ENCODE peak calls at places on chromosomes 6 and 20, in six cellular contexts. P is neuronal stem cell, L is endothelial cell of umbilical vein, U is HCT116, J is GM23338, G is mammary epithelial cell. N is an unnamed sample.

GRCh38 chr6:127832381-127832780 is 68.5 kb downstream of the THEMIS start:
- DNase-seq in L (no peak), U (no peak), J (no peak), G (no peak), P (no peak), N (peak; percentile 8)

GRCh38 chr6:89242574-89243330 is 25.6 kb upstream of the GABRR1 start:
- DNase-seq in L (peak; percentile 60), U (peak; percentile 59), J (peak; percentile 57), P (no peak), G (peak; percentile 27), N (peak; percentile 64)

GRCh38 chr6:82954937-82955577 is 110.6 kb downstream of the UBE3D start:
- DNase-seq in J (no peak), P (no peak), L (no peak), G (peak; percentile 26), U (no peak), N (peak; percentile 91)

GRCh38 chr6:146990821-146991798 is 213.1 kb upstream of the STXBP5 start:
- DNase-seq in P (no peak), L (peak; percentile 62), J (no peak), G (peak; percentile 44), U (peak; percentile 19), N (peak; percentile 64)

GRCh38 chr6:17448165-17448564 is 54.8 kb downstream of the CAP2 start:
- DNase-seq in U (no peak), L (peak; percentile 11), J (no peak), G (no peak), P (no peak), N (no peak)

GRCh38 chr6:2688416-2689064 is 62.2 kb downstream of the MYLK4 start:
- DNase-seq in P (no peak), J (no peak), G (peak; percentile 89), U (no peak), L (peak; percentile 24), N (peak; percentile 93)

GRCh38 chr20:16569218-16570153 is 3.8 kb downstream of the KIF16B start:
- DNase-seq in P (no peak), G (no peak), J (no peak), U (no peak), L (no peak), N (no peak)

GRCh38 chr20:36478137-36478905 is 63.0 kb upstream of the MYL9 start:
- DNase-seq in U (no peak), J (no peak), L (no peak), P (no peak), G (no peak), N (peak; percentile 43)

GRCh38 chr6:37373822-37374514 is 20.2 kb downstream of the RNF8 start:
- DNase-seq in J (no peak), U (no peak), P (no peak), L (peak; percentile 40), G (peak; percentile 28), N (peak; percentile 25)

GRCh38 chr20:58087567-58087858 is 140.9 kb downstream of the ANKRD60 start:
- DNase-seq in G (no peak), L (no peak), U (no peak), P (no peak), J (no peak), N (no peak)

GRCh38 chr20:63177134-63177784 is 38.7 kb downstream of the YTHDF1 start:
- DNase-seq in U (no peak), L (no peak), J (peak; percentile 70), P (peak; percentile 50), G (no peak), N (peak; percentile 42)

GRCh38 chr6:11388983-11389944 is 148.3 kb upstream of the TMEM170B start:
- DNase-seq in J (no peak), P (no peak), U (no peak), G (no peak), L (no peak), N (no peak)

GRCh38 chr6:1470040-1470439 is 80.7 kb downstream of the FOXF2 start:
- DNase-seq in G (no peak), P (no peak), L (no peak), J (no peak), U (no peak), N (no peak)

GRCh38 chr20:23435675-23436539 is 3.6 kb upstream of the CSTL1 start:
- DNase-seq in P (no peak), L (no peak), J (no peak), U (no peak), G (no peak), N (no peak)

GRCh38 chr6:54802775-54803631 is 43.6 kb upstream of the FAM83B start:
- DNase-seq in U (peak; percentile 31), J (peak; percentile 40), P (no peak), L (no peak), G (peak; percentile 60), N (peak; percentile 42)

GRCh38 chr6:36120539-36120938 is 9.8 kb upstream of the MAPK13 start:
- DNase-seq in J (no peak), P (no peak), L (no peak), U (no peak), G (no peak), N (no peak)

GRCh38 chr6:157944983-157945931 is 36.4 kb upstream of the SYNJ2 start:
- DNase-seq in P (no peak), J (no peak), G (no peak), L (no peak), U (no peak), N (no peak)

GRCh38 chr6:167804281-167805013 is 22.3 kb upstream of the AFDN start:
- DNase-seq in P (no peak), U (no peak), G (no peak), L (no peak), J (no peak), N (no peak)

GRCh38 chr6:76422814-76423213 is 350.4 kb upstream of the IMPG1 start:
- DNase-seq in L (no peak), J (peak; percentile 72), P (no peak), U (no peak), G (no peak), N (no peak)

GRCh38 chr6:157982297-157982579 is 575 bp downstream of the SYNJ2 start:
- DNase-seq in J (peak; percentile 86), G (peak; percentile 50), P (peak; percentile 21), L (peak; percentile 39), U (no peak), N (peak; percentile 74)

GRCh38 chr20:2156666-2157624 is 55.3 kb downstream of the STK35 start:
- DNase-seq in P (no peak), U (no peak), G (peak; percentile 62), L (no peak), J (no peak), N (peak; percentile 46)

GRCh38 chr6:77021232-77021631 is 442.1 kb downstream of the HTR1B start:
- DNase-seq in G (no peak), U (no peak), J (no peak), L (no peak), P (no peak), N (no peak)

GRCh38 chr6:90397929-90398674 is 101.5 kb upstream of the BACH2 start:
- DNase-seq in J (no peak), U (no peak), G (peak; percentile 71), P (no peak), L (peak; percentile 83), N (no peak)

GRCh38 chr6:137332637-137333228 is 113.5 kb upstream of the IFNGR1 start:
- DNase-seq in L (no peak), U (no peak), G (no peak), J (no peak), P (no peak), N (peak; percentile 13)

GRCh38 chr6:167090171-167090570 is 32.7 kb upstream of the CCR6 start:
- DNase-seq in P (no peak), J (no peak), G (no peak), L (no peak), U (no peak), N (no peak)

GRCh38 chr6:124956018-124956417 is 6.2 kb upstream of the RNF217 start:
- DNase-seq in G (peak; percentile 51), P (no peak), U (no peak), L (no peak), J (no peak), N (no peak)

GRCh38 chr20:1083431-1084080 is 34.8 kb upstream of the PSMF1 start:
- DNase-seq in J (peak; percentile 7), L (no peak), G (no peak), P (no peak), U (no peak), N (no peak)

GRCh38 chr6:113672691-113673149 is 184.4 kb upstream of the MARCKS start:
- DNase-seq in J (no peak), L (peak; percentile 51), G (no peak), P (peak; percentile 8), U (no peak), N (peak; percentile 74)

GRCh38 chr6:146444195-146444594 is 99.4 kb upstream of the RAB32 start:
- DNase-seq in L (no peak), G (no peak), U (no peak), P (no peak), J (no peak), N (no peak)

GRCh38 chr6:36516559-36516958 is 30.7 kb downstream of the STK38 start:
- DNase-seq in L (no peak), J (no peak), G (no peak), P (no peak), U (no peak), N (no peak)

GRCh38 chr6:132084811-132085509 is 133.8 kb upstream of the CCN2 start:
- DNase-seq in P (no peak), J (no peak), G (peak; percentile 69), U (no peak), L (peak; percentile 95), N (peak; percentile 93)

GRCh38 chr6:47156196-47156595 is 114.1 kb upstream of the ADGRF1 start:
- DNase-seq in P (no peak), U (no peak), G (no peak), J (no peak), L (no peak), N (no peak)
- H2AFZ ChIP-seq in P (no peak overlapping the region), U (no peak overlapping the region), G (no peak overlapping the region), J (no peak overlapping the region), L (no peak overlapping the region), N (no peak overlapping the region)

GRCh38 chr6:149271348-149272340 is 45.9 kb upstream of the TAB2 start:
- DNase-seq in P (no peak), J (no peak), G (no peak), U (no peak), L (no peak), N (peak; percentile 23)
- H3K27ac ChIP-seq in P (no peak overlapping the region), J (no peak overlapping the region), G (no peak overlapping the region), U (no peak overlapping the region), L (no peak overlapping the region), N (no peak overlapping the region)

GRCh38 chr6:31441368-31442267 is 38.2 kb downstream of the MICA start:
- DNase-seq in J (peak; percentile 96), P (peak; percentile 70), U (no peak), G (peak; percentile 32), L (peak; percentile 56), N (peak; percentile 87)
- H3K4me3 ChIP-seq in J (peak overlapping the region; percentile 34), P (no peak overlapping the region), U (no peak overlapping the region), G (no peak overlapping the region), L (no peak overlapping the region), N (peak overlapping the region; percentile 57)

GRCh38 chr6:33812669-33813068 is 8.9 kb upstream of the MLN start:
- DNase-seq in G (peak; percentile 23), P (peak; percentile 85), U (no peak), J (peak; percentile 95), L (peak; percentile 52), N (peak; percentile 61)

GRCh38 chr6:33815854-33816253 is 12.1 kb upstream of the MLN start:
- DNase-seq in J (peak; percentile 90), U (peak; percentile 32), L (peak; percentile 24), G (no peak), P (peak; percentile 36), N (peak; percentile 29)

GRCh38 chr6:33813246-33813904 is 9.6 kb upstream of the MLN start:
- DNase-seq in U (no peak), L (no peak), J (no peak), G (no peak), P (no peak), N (no peak)

GRCh38 chr6:33814663-33814985 is 10.8 kb upstream of the MLN start:
- DNase-seq in J (no peak), L (no peak), U (no peak), P (no peak), G (no peak), N (no peak)

GRCh38 chr6:33813960-33814662 is 10.3 kb upstream of the MLN start:
- DNase-seq in G (no peak), J (no peak), L (no peak), P (no peak), U (no peak), N (no peak)
- H2AFZ ChIP-seq in G (no peak overlapping the region), J (no peak overlapping the region), L (no peak overlapping the region), P (no peak overlapping the region), U (no peak overlapping the region), N (no peak overlapping the region)

N was measured in GM23248.